ENCODE peak calls at places on chromosomes 7 and 10, in eight cellular contexts. One of them, this sample, is unnamed.

GRCh38 chr10:86795353-86795752 is 38.9 kb downstream of the BMPR1A start:
- DNase-seq in stomach: no peak
- DNase-seq in OCI-LY7: no peak
- DNase-seq in heart right ventricle: no peak
- DNase-seq in PC-9: no peak
- DNase-seq in GM12878: no peak
- DNase-seq in IMR-90: peak; percentile 89
- DNase-seq in body of pancreas: no peak
- DNase-seq in this sample: peak; percentile 54

GRCh38 chr7:19307554-19307953 is 162.3 kb upstream of the FERD3L start:
- DNase-seq in PC-9: no peak
- DNase-seq in GM12878: no peak
- DNase-seq in stomach: no peak
- DNase-seq in IMR-90: no peak
- DNase-seq in heart right ventricle: no peak
- DNase-seq in body of pancreas: no peak
- DNase-seq in OCI-LY7: no peak
- DNase-seq in this sample: no peak

GRCh38 chr7:51187941-51188340 is 128.7 kb downstream of the COBL start:
- DNase-seq in GM12878: no peak
- DNase-seq in OCI-LY7: no peak
- DNase-seq in PC-9: no peak
- DNase-seq in heart right ventricle: peak; percentile 47
- DNase-seq in stomach: no peak
- DNase-seq in IMR-90: no peak
- DNase-seq in body of pancreas: peak; percentile 36
- DNase-seq in this sample: peak; percentile 4

GRCh38 chr7:46948776-46949175 is 633.1 kb downstream of the TNS3 start:
- DNase-seq in heart right ventricle: no peak
- DNase-seq in body of pancreas: no peak
- DNase-seq in GM12878: no peak
- DNase-seq in IMR-90: no peak
- DNase-seq in PC-9: no peak
- DNase-seq in OCI-LY7: no peak
- DNase-seq in stomach: no peak
- DNase-seq in this sample: no peak

GRCh38 chr7:111107989-111108388 is 17.1 kb downstream of the LRRN3 start:
- DNase-seq in stomach: no peak
- DNase-seq in OCI-LY7: no peak
- DNase-seq in GM12878: no peak
- DNase-seq in heart right ventricle: no peak
- DNase-seq in IMR-90: no peak
- DNase-seq in body of pancreas: no peak
- DNase-seq in PC-9: no peak
- DNase-seq in this sample: no peak

GRCh38 chr7:129828078-129828762 is 124.5 kb downstream of the UBE2H start:
- DNase-seq in body of pancreas: no peak
- DNase-seq in IMR-90: no peak
- DNase-seq in PC-9: no peak
- DNase-seq in OCI-LY7: no peak
- DNase-seq in GM12878: no peak
- DNase-seq in stomach: no peak
- DNase-seq in heart right ventricle: no peak
- DNase-seq in this sample: no peak

GRCh38 chr10:14385591-14386201 is 55.0 kb upstream of the FRMD4A start:
- DNase-seq in PC-9: no peak
- DNase-seq in IMR-90: peak; percentile 20
- DNase-seq in GM12878: no peak
- DNase-seq in stomach: no peak
- DNase-seq in OCI-LY7: no peak
- DNase-seq in heart right ventricle: no peak
- DNase-seq in body of pancreas: no peak
- DNase-seq in this sample: no peak

GRCh38 chr7:2855386-2855785 is 11.3 kb upstream of the GNA12 start:
- DNase-seq in body of pancreas: no peak
- DNase-seq in OCI-LY7: no peak
- DNase-seq in GM12878: no peak
- DNase-seq in stomach: no peak
- DNase-seq in heart right ventricle: no peak
- DNase-seq in PC-9: no peak
- DNase-seq in IMR-90: no peak
- DNase-seq in this sample: peak; percentile 51

GRCh38 chr7:70779321-70779720 is 352.6 kb upstream of the GALNT17 start:
- DNase-seq in stomach: no peak
- DNase-seq in heart right ventricle: no peak
- DNase-seq in body of pancreas: no peak
- DNase-seq in IMR-90: no peak
- DNase-seq in OCI-LY7: no peak
- DNase-seq in GM12878: no peak
- DNase-seq in PC-9: no peak
- DNase-seq in this sample: no peak

GRCh38 chr10:97363071-97363470 is 28.5 kb upstream of the FRAT2 start:
- DNase-seq in OCI-LY7: no peak
- DNase-seq in GM12878: no peak
- DNase-seq in stomach: no peak
- DNase-seq in body of pancreas: no peak
- DNase-seq in IMR-90: no peak
- DNase-seq in heart right ventricle: no peak
- DNase-seq in PC-9: no peak
- DNase-seq in this sample: no peak

GRCh38 chr10:104923501-104923900 is 282.4 kb downstream of the SORCS3 start:
- DNase-seq in stomach: no peak
- DNase-seq in heart right ventricle: no peak
- DNase-seq in PC-9: no peak
- DNase-seq in body of pancreas: no peak
- DNase-seq in GM12878: no peak
- DNase-seq in OCI-LY7: no peak
- DNase-seq in IMR-90: no peak
- DNase-seq in this sample: no peak

GRCh38 chr10:8794860-8795259 is 740.4 kb downstream of the GATA3 start:
- DNase-seq in OCI-LY7: no peak
- DNase-seq in heart right ventricle: no peak
- DNase-seq in body of pancreas: no peak
- DNase-seq in IMR-90: no peak
- DNase-seq in stomach: no peak
- DNase-seq in GM12878: no peak
- DNase-seq in PC-9: no peak
- DNase-seq in this sample: no peak

GRCh38 chr10:132637477-132638129 is 100.0 kb downstream of the INPP5A start:
- DNase-seq in PC-9: peak; percentile 11
- DNase-seq in IMR-90: peak; percentile 73
- DNase-seq in OCI-LY7: peak; percentile 69
- DNase-seq in stomach: no peak
- DNase-seq in GM12878: peak; percentile 43
- DNase-seq in heart right ventricle: no peak
- DNase-seq in body of pancreas: peak; percentile 13
- DNase-seq in this sample: peak; percentile 59

GRCh38 chr7:994592-995308 is 11.8 kb downstream of the CYP2W1 start:
- DNase-seq in heart right ventricle: no peak
- DNase-seq in GM12878: no peak
- DNase-seq in OCI-LY7: peak; percentile 62
- DNase-seq in stomach: no peak
- DNase-seq in IMR-90: no peak
- DNase-seq in PC-9: no peak
- DNase-seq in body of pancreas: no peak
- DNase-seq in this sample: no peak

GRCh38 chr10:71045188-71045841 is 156.9 kb upstream of the PCBD1 start:
- DNase-seq in OCI-LY7: no peak
- DNase-seq in IMR-90: no peak
- DNase-seq in heart right ventricle: no peak
- DNase-seq in body of pancreas: peak; percentile 31
- DNase-seq in stomach: no peak
- DNase-seq in GM12878: no peak
- DNase-seq in PC-9: no peak
- DNase-seq in this sample: no peak

DNA sequence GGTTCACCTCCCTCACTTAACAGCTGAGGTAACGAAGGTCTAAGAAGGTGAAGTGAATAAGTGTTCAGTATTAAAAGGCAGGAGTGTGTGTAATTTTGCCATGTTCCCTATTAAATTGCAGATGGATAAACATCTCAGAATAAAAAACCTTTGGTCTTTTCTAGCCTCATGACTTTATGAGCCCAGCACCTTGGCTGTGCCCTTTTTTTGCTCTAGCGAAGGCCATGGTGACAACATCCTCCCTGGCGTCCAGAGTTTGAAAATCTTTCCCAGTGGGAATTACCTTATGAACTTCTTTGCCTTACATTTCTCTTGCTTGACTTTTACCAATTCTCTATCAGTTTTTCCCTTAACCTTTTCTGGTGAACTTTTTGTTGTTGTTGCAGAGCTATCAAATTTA is 368.3 kb upstream of the BMPER start:
- DNase-seq in OCI-LY7: no peak
- DNase-seq in heart right ventricle: no peak
- DNase-seq in IMR-90: no peak
- DNase-seq in GM12878: no peak
- DNase-seq in body of pancreas: no peak
- DNase-seq in PC-9: no peak
- DNase-seq in stomach: no peak
- DNase-seq in this sample: no peak
- H3K4me3 ChIP-seq in OCI-LY7: no peak overlapping the region
- H3K4me3 ChIP-seq in heart right ventricle: no peak overlapping the region
- H3K4me3 ChIP-seq in IMR-90: no peak overlapping the region
- H3K4me3 ChIP-seq in GM12878: no peak overlapping the region
- H3K4me3 ChIP-seq in body of pancreas: no peak overlapping the region
- H3K4me3 ChIP-seq in PC-9: no peak overlapping the region
- H3K4me3 ChIP-seq in stomach: no peak overlapping the region
- H3K4me3 ChIP-seq in this sample: no peak overlapping the region

GRCh38 chr7:7424151-7424873 is 111.4 kb downstream of the COL28A1 start:
- DNase-seq in PC-9: peak; percentile 60
- DNase-seq in heart right ventricle: peak; percentile 18
- DNase-seq in body of pancreas: peak; percentile 71
- DNase-seq in OCI-LY7: peak; percentile 65
- DNase-seq in stomach: peak; percentile 69
- DNase-seq in IMR-90: peak; percentile 67
- DNase-seq in GM12878: peak; percentile 37
- DNase-seq in this sample: peak; percentile 57

GRCh38 chr7:7422641-7423040 is 113.0 kb downstream of the COL28A1 start:
- DNase-seq in PC-9: no peak
- DNase-seq in GM12878: no peak
- DNase-seq in stomach: no peak
- DNase-seq in IMR-90: no peak
- DNase-seq in heart right ventricle: no peak
- DNase-seq in OCI-LY7: no peak
- DNase-seq in body of pancreas: no peak
- DNase-seq in this sample: no peak

GRCh38 chr7:7427363-7427762 is 108.3 kb downstream of the COL28A1 start:
- DNase-seq in heart right ventricle: no peak
- DNase-seq in PC-9: no peak
- DNase-seq in body of pancreas: no peak
- DNase-seq in OCI-LY7: no peak
- DNase-seq in GM12878: no peak
- DNase-seq in IMR-90: no peak
- DNase-seq in stomach: no peak
- DNase-seq in this sample: no peak

GRCh38 chr7:7426686-7427085 is 109.0 kb downstream of the COL28A1 start:
- DNase-seq in OCI-LY7: no peak
- DNase-seq in IMR-90: no peak
- DNase-seq in stomach: no peak
- DNase-seq in heart right ventricle: no peak
- DNase-seq in GM12878: no peak
- DNase-seq in PC-9: no peak
- DNase-seq in body of pancreas: no peak
- DNase-seq in this sample: no peak

GRCh38 chr7:7425321-7425720 is 110.4 kb downstream of the COL28A1 start:
- DNase-seq in PC-9: no peak
- DNase-seq in IMR-90: no peak
- DNase-seq in heart right ventricle: no peak
- DNase-seq in GM12878: no peak
- DNase-seq in stomach: no peak
- DNase-seq in OCI-LY7: no peak
- DNase-seq in body of pancreas: no peak
- DNase-seq in this sample: no peak
- H3K36me3 ChIP-seq in PC-9: no peaks in the 10 kb centered on the region
- H3K36me3 ChIP-seq in IMR-90: no peaks in the 10 kb centered on the region
- H3K36me3 ChIP-seq in heart right ventricle: no peaks in the 10 kb centered on the region
- H3K36me3 ChIP-seq in GM12878: no peaks in the 10 kb centered on the region
- H3K36me3 ChIP-seq in stomach: no peaks in the 10 kb centered on the region
- H3K36me3 ChIP-seq in OCI-LY7: no peaks in the 10 kb centered on the region
- H3K36me3 ChIP-seq in body of pancreas: no peaks in the 10 kb centered on the region
- H3K36me3 ChIP-seq in this sample: no peaks in the 10 kb centered on the region

GRCh38 chr7:10956528-10956927 is 17.1 kb upstream of the PHF14 start:
- DNase-seq in body of pancreas: no peak
- DNase-seq in stomach: no peak
- DNase-seq in PC-9: no peak
- DNase-seq in OCI-LY7: no peak
- DNase-seq in GM12878: no peak
- DNase-seq in IMR-90: no peak
- DNase-seq in heart right ventricle: no peak
- DNase-seq in this sample: no peak

GRCh38 chr7:10950494-10950893 is 23.2 kb upstream of the PHF14 start:
- DNase-seq in heart right ventricle: no peak
- DNase-seq in OCI-LY7: no peak
- DNase-seq in stomach: no peak
- DNase-seq in IMR-90: no peak
- DNase-seq in GM12878: no peak
- DNase-seq in body of pancreas: no peak
- DNase-seq in PC-9: no peak
- DNase-seq in this sample: no peak

DNA sequence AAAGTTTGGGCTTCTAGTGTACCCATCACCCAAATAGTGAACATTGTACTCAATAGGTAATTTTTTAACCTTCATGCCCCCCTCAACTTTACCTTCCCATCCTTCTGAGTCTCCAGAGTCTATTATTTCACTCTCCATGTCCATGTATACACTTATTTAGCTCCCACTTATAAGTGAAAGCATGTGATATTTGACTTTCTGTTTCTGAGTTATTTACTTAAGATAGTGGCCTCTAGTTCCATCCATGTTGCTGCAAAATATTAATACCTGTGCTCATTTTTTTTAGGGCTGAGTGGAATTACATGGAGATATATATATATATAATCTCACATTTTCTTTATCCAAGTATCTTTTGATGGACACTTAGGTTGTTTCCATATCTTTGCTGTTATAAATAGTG is 21.1 kb upstream of the PHF14 start:
- DNase-seq in OCI-LY7: no peak
- DNase-seq in IMR-90: no peak
- DNase-seq in GM12878: no peak
- DNase-seq in body of pancreas: no peak
- DNase-seq in heart right ventricle: no peak
- DNase-seq in PC-9: no peak
- DNase-seq in stomach: no peak
- DNase-seq in this sample: no peak
- H3K4me3 ChIP-seq in OCI-LY7: no peak overlapping the region
- H3K4me3 ChIP-seq in IMR-90: no peak overlapping the region
- H3K4me3 ChIP-seq in GM12878: no peak overlapping the region
- H3K4me3 ChIP-seq in body of pancreas: no peak overlapping the region
- H3K4me3 ChIP-seq in heart right ventricle: no peak overlapping the region
- H3K4me3 ChIP-seq in PC-9: no peak overlapping the region
- H3K4me3 ChIP-seq in stomach: no peak overlapping the region
- H3K4me3 ChIP-seq in this sample: no peak overlapping the region

DNA sequence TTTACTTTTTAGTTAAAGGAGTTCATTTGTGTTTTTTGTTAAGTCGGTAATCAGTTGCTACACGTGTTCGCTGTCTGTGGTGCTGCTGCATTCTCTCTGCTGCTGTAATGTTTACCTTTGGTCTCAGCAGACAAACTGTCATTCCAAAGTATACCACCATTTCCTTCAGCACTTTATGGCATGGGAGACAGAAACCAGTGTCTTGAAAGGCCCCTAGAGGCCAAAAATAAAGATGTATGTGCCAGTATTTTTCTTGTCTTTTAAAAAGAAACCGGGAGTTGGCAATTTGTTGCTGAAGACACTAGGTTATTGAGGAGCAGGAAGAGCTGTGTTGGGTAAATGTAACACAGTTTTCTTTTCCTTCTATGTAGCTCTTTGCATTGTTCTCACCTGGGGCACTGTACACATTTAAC is 24.1 kb downstream of the ZNF92 start:
- DNase-seq in body of pancreas: no peak
- DNase-seq in GM12878: no peak
- DNase-seq in PC-9: no peak
- DNase-seq in OCI-LY7: no peak
- DNase-seq in stomach: no peak
- DNase-seq in heart right ventricle: no peak
- DNase-seq in IMR-90: no peak
- DNase-seq in this sample: peak; percentile 72
- H3K36me3 ChIP-seq in body of pancreas: no peaks in the 10 kb centered on the region
- H3K36me3 ChIP-seq in GM12878: peaks cover 6% of the 10 kb centered on the region
- H3K36me3 ChIP-seq in PC-9: peaks cover 37% of the 10 kb centered on the region
- H3K36me3 ChIP-seq in OCI-LY7: peaks cover 99% of the 10 kb centered on the region
- H3K36me3 ChIP-seq in stomach: peaks cover 16% of the 10 kb centered on the region
- H3K36me3 ChIP-seq in heart right ventricle: peaks cover 47% of the 10 kb centered on the region
- H3K36me3 ChIP-seq in IMR-90: no peaks in the 10 kb centered on the region
- H3K36me3 ChIP-seq in this sample: no peaks in the 10 kb centered on the region